ENCODE peak calls at places on chromosomes 1 and 21, in five cellular contexts. B is mammary epithelial cell; P is thyroid gland; R is CD8-positive, alpha-beta memory T cell; E is hepatocyte. Z is an unnamed sample. For H3K27me3, the result is how much of the 10 kb centered on the place peaks cover.

GRCh38 chr1:115867216-115867615 is 26.3 kb upstream of the NHLH2 start:
- DNase-seq in P (no peak), E (no peak), R (no peak), B (peak), Z (no peak)

GRCh38 chr21:20257052-20257451 is 741.2 kb upstream of the NCAM2 start:
- DNase-seq in P (no peak), R (no peak), B (no peak), E (no peak), Z (no peak)

GRCh38 chr1:13450204-13450603 is 40.0 kb downstream of the PRAMEF20 start:
- DNase-seq in R (no peak), P (no peak), B (no peak), E (no peak), Z (no peak)

GRCh38 chr1:211944733-211945500 is 90.4 kb downstream of the INTS7 start:
- DNase-seq in B (peak), E (peak), R (no peak), P (peak), Z (no peak)

GRCh38 chr1:47507921-47508894 is 70.4 kb downstream of the FOXD2 start:
- DNase-seq in P (peak), B (no peak), R (no peak), E (peak), Z (no peak)

GRCh38 chr1:205662135-205662725 is 18.1 kb downstream of the SLC45A3 start:
- DNase-seq in P (no peak), E (no peak), R (no peak), B (no peak), Z (no peak)

GRCh38 chr1:113396585-113396984 is 6.3 kb downstream of the MAGI3 start:
- DNase-seq in R (no peak), P (peak), E (peak), B (peak), Z (no peak)

GRCh38 chr1:234309598-234310459 is 63.4 kb upstream of the COA6 start:
- DNase-seq in B (peak), E (peak), P (peak), R (peak), Z (peak)

GRCh38 chr21:32539378-32539777 is 45.9 kb downstream of the TCP10L start:
- DNase-seq in E (no peak), P (no peak), B (no peak), R (no peak), Z (no peak)

GRCh38 chr1:162128693-162129356 is 59.3 kb downstream of the NOS1AP start:
- DNase-seq in R (no peak), P (no peak), B (no peak), E (no peak), Z (no peak)

GRCh38 chr1:29306471-29307140 is 70.3 kb downstream of the PTPRU start:
- DNase-seq in E (no peak), R (no peak), P (no peak), B (no peak), Z (no peak)

GRCh38 chr1:32200226-32201010 is at the start of gene CCDC28B:
- DNase-seq in E (peak), B (peak), P (peak), R (peak), Z (peak)

GRCh38 chr21:42537106-42537742 is 23.6 kb downstream of the SLC37A1 start:
- DNase-seq in E (no peak), P (peak), R (no peak), B (no peak), Z (no peak)

GRCh38 chr1:202788800-202789199 is 19.4 kb downstream of the KDM5B start:
- DNase-seq in B (no peak), E (no peak), R (no peak), P (no peak), Z (no peak)

GRCh38 chr1:220182656-220183055 is 88.7 kb downstream of the IARS2 start:
- DNase-seq in B (no peak), R (no peak), E (no peak), P (no peak), Z (no peak)

GRCh38 chr1:230985711-230986110 is 6.8 kb downstream of the ARV1 start:
- DNase-seq in E (no peak), P (no peak), R (no peak), B (no peak), Z (no peak)

GRCh38 chr1:151513626-151514101 is 2.5 kb downstream of the CGN start:
- DNase-seq in P (peak), R (no peak), B (peak), E (peak), Z (peak)

GRCh38 chr1:32405672-32406467 is 11.6 kb upstream of the BSDC1 start:
- DNase-seq in P (no peak), B (no peak), E (no peak), R (no peak), Z (no peak)

GRCh38 chr1:109466440-109467300 is at the start of gene SYPL2:
- DNase-seq in E (peak), R (no peak), P (peak), B (no peak), Z (no peak)

GRCh38 chr1:202200112-202200548 is 6.5 kb downstream of the LGR6 start:
- DNase-seq in R (no peak), B (peak), P (no peak), E (no peak), Z (no peak)

GRCh38 chr1:160925652-160926241 is 28.9 kb downstream of the ITLN2 start:
- DNase-seq in R (no peak), P (no peak), B (peak), E (no peak), Z (no peak)

GRCh38 chr1:109149874-109150601 is 36.1 kb downstream of the ELAPOR1 start:
- DNase-seq in B (no peak), P (peak), E (no peak), R (no peak), Z (no peak)

DNA sequence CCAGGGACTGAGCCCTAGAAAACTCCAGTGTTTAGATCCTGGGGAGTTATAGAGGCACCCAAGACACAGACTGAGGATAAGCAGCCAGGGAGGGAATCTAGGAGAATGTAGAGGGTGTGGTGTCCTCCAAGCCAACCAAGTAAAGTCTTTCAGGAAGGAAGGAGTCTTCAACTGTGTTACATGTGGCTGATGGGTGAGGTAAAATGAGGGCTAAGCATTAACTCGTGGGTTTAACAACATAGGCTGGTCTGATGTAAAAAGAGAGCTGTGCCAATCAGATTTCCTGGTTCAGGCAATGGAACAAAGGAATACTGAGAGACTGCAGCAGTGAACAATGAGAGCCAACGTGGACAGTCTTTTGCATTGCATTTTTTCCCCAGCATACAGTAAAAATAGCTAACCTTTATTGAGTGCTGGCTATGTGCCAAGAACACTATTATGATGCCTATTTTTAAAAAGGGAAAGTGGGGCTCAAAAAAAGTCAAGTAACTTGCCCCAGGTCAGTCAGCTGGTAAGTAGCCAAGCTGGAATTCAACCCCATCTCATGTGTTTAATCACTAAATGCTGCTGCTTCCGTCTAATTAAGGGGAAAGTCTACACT is 31.1 kb downstream of the DLGAP3 start:
- DNase-seq in P (no peak), R (no peak), E (no peak), B (no peak), Z (no peak)
- H3K27me3 ChIP-seq in P (under half), R (under half), E (under half), B (under half), Z (under half)

GRCh38 chr21:27570306-27570868 is 603.5 kb upstream of the ADAMTS5 start:
- DNase-seq in R (no peak), P (peak), E (peak), B (peak), Z (peak)
- H3K4me3 ChIP-seq in R (no peak), P (no peak), E (no peak), B (peak), Z (no peak)

GRCh38 chr1:30417001-30417700 is 306.2 kb downstream of the MATN1 start:
- DNase-seq in E (no peak), R (no peak), P (no peak), B (no peak), Z (peak)

GRCh38 chr1:30418426-30419245 is 304.7 kb downstream of the MATN1 start:
- DNase-seq in E (no peak), R (no peak), B (no peak), P (no peak), Z (peak)

GRCh38 chr1:30419246-30419720 is 304.1 kb downstream of the MATN1 start:
- DNase-seq in R (no peak), P (no peak), E (no peak), B (no peak), Z (peak)

GRCh38 chr1:30416221-30416820 is 307.1 kb downstream of the MATN1 start:
- DNase-seq in P (no peak), R (no peak), B (no peak), E (no peak), Z (peak)

GRCh38 chr1:30417701-30418425 is 305.5 kb downstream of the MATN1 start:
- DNase-seq in R (no peak), E (no peak), B (no peak), P (no peak), Z (peak)
- H3K27me3 ChIP-seq in R (under half), E (under half), B (under half), P (under half), Z (under half)

DNA sequence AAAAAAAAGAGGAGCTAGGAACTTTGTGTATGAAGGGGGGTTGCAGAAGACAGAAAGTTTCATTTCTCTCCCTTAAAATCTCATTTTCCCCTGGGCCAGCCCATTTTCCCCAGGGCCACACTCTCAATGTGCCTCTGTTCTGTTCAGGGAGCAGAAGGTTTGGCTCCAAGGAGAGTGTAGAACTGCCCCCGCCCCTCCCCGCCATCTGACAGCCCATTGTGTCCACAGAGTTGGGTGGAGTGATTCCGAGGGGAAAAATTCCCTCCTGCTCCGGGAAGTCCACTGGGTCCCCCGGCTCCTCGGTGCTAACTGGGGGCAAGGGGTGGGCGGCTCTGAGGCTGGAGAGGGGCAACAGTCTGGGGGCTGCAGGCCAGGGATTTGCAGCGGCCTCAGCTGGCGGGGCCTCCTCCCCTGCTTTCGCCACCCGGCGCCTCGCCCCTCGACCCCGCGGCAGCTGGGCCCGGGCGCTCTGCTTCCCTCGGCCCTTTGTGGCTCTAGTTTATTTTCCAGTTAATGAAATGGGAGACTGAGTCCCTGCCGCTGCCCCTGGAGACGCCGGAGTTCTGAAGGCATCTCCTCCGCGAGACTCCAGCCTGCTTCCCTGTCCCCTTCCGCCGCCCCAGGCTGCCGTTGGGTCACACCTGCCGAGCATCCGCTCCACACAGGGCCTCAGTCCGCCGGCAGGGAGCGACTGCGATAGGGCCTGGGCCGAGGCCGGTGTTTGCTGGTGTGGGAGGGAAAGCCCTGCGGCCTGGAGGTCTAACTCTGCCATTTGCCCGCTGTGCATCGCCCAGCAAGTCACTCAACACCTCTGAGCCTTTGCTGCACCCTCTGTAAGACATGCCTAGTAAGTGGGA is 14.7 kb upstream of the KIRREL1 start:
- DNase-seq in R (no peak), P (no peak), B (no peak), E (no peak), Z (no peak)
- H3K4me3 ChIP-seq in R (no peak), P (no peak), B (no peak), E (no peak), Z (no peak)

GRCh38 chr1:180254854-180255253 is 24.8 kb downstream of the LHX4 start:
- DNase-seq in B (no peak), E (no peak), R (no peak), P (no peak), Z (no peak)
- H3K27me3 ChIP-seq in B (under half), E (under half), R (under half), P (under half), Z (under half)

GRCh38 chr21:43892334-43892733 is 27.3 kb downstream of the AGPAT3 start:
- DNase-seq in B (no peak), E (no peak), P (no peak), R (no peak), Z (no peak)

GRCh38 chr21:43894206-43894577 is 29.2 kb downstream of the AGPAT3 start:
- DNase-seq in R (no peak), P (no peak), E (no peak), B (no peak), Z (no peak)

GRCh38 chr21:43892984-43893535 is 28.0 kb downstream of the AGPAT3 start:
- DNase-seq in E (no peak), P (no peak), R (no peak), B (no peak), Z (no peak)

GRCh38 chr21:43890042-43890441 is 25.0 kb downstream of the AGPAT3 start:
- DNase-seq in R (no peak), P (no peak), B (no peak), E (no peak), Z (no peak)

DNA sequence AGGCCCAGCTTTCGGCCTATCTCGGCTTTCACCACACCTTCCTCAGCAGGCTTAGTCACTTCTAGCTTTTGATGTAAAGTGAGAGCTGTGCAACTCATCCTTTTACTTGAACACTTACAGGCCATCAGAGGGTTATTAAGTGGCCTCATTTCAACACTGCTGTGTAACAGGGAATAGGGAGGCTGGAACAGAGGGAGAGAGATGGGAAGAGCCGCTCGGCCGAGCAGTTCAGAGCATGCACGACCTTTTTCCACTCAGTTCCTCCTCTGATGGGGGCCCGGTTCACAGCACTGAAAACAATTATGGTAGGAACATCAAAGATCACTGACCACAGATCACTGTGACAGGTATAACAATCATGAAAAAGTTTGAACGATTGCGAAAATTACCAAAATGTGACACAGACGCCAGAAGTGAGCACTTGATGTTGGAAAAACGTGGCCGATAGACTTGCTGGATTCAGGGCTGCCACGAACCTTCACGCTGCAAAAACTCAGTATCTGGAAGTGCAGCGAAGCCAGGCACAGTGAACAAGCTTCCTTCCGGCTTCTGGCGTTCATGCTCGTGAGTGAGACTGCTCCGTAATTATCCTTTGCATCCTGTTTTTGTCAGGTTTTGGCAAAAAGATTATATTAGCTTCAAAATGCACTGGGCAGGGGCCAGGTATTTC is 28.6 kb downstream of the AGPAT3 start:
- DNase-seq in R (no peak), B (no peak), P (no peak), E (no peak), Z (peak)
- H3K4me3 ChIP-seq in R (peak), B (no peak), P (no peak), E (no peak), Z (no peak)